ENCODE peak calls at places on chromosomes 5 and 9, in seven cellular contexts. One of them, this sample, is unnamed.

GRCh38 chr5:176676361-176676824 is 29.1 kb downstream of the TSPAN17 start:
- DNase-seq in epithelial cell of esophagus: no peak
- DNase-seq in T-helper 1 cell: no peak
- DNase-seq in epithelial cell of proximal tubule: no peak
- DNase-seq in Calu3: no peak
- DNase-seq in iPS-NIHi11: no peak
- DNase-seq in effector memory CD8-positive, alpha-beta T cell: no peak
- DNase-seq in this sample: no peak

GRCh38 chr9:124133752-124134151 is 122.2 kb downstream of the LHX2 start:
- DNase-seq in epithelial cell of esophagus: no peak
- DNase-seq in T-helper 1 cell: no peak
- DNase-seq in epithelial cell of proximal tubule: no peak
- DNase-seq in Calu3: peak
- DNase-seq in iPS-NIHi11: peak
- DNase-seq in effector memory CD8-positive, alpha-beta T cell: no peak
- DNase-seq in this sample: peak

GRCh38 chr5:151270599-151270998 is 17.6 kb downstream of the GM2A start:
- DNase-seq in epithelial cell of esophagus: peak
- DNase-seq in T-helper 1 cell: no peak
- DNase-seq in epithelial cell of proximal tubule: peak
- DNase-seq in Calu3: no peak
- DNase-seq in iPS-NIHi11: no peak
- DNase-seq in effector memory CD8-positive, alpha-beta T cell: no peak
- DNase-seq in this sample: peak

GRCh38 chr5:30802961-30803705 is 390.4 kb upstream of the CDH6 start:
- DNase-seq in epithelial cell of esophagus: no peak
- DNase-seq in T-helper 1 cell: no peak
- DNase-seq in epithelial cell of proximal tubule: no peak
- DNase-seq in Calu3: no peak
- DNase-seq in iPS-NIHi11: no peak
- DNase-seq in effector memory CD8-positive, alpha-beta T cell: no peak
- DNase-seq in this sample: no peak

GRCh38 chr5:109876941-109877669 is 187.4 kb downstream of the MAN2A1 start:
- DNase-seq in epithelial cell of esophagus: peak
- DNase-seq in T-helper 1 cell: no peak
- DNase-seq in epithelial cell of proximal tubule: no peak
- DNase-seq in Calu3: no peak
- DNase-seq in iPS-NIHi11: no peak
- DNase-seq in effector memory CD8-positive, alpha-beta T cell: no peak
- DNase-seq in this sample: no peak

GRCh38 chr9:94168203-94169000 is 84.1 kb downstream of the PTPDC1 start:
- DNase-seq in epithelial cell of esophagus: peak
- DNase-seq in T-helper 1 cell: no peak
- DNase-seq in epithelial cell of proximal tubule: no peak
- DNase-seq in Calu3: no peak
- DNase-seq in iPS-NIHi11: no peak
- DNase-seq in effector memory CD8-positive, alpha-beta T cell: no peak
- DNase-seq in this sample: peak

GRCh38 chr9:69985971-69986370 is 57.7 kb upstream of the MAMDC2 start:
- DNase-seq in epithelial cell of esophagus: peak
- DNase-seq in T-helper 1 cell: no peak
- DNase-seq in epithelial cell of proximal tubule: no peak
- DNase-seq in Calu3: no peak
- DNase-seq in iPS-NIHi11: no peak
- DNase-seq in effector memory CD8-positive, alpha-beta T cell: no peak
- DNase-seq in this sample: no peak

GRCh38 chr9:129570450-129571297 is 50.2 kb downstream of the C9orf50 start:
- DNase-seq in epithelial cell of esophagus: peak
- DNase-seq in T-helper 1 cell: no peak
- DNase-seq in epithelial cell of proximal tubule: no peak
- DNase-seq in Calu3: peak
- DNase-seq in iPS-NIHi11: peak
- DNase-seq in effector memory CD8-positive, alpha-beta T cell: no peak
- DNase-seq in this sample: no peak

GRCh38 chr9:98427491-98427890 is 172.0 kb upstream of the TBC1D2 start:
- DNase-seq in epithelial cell of esophagus: no peak
- DNase-seq in T-helper 1 cell: no peak
- DNase-seq in epithelial cell of proximal tubule: no peak
- DNase-seq in Calu3: no peak
- DNase-seq in iPS-NIHi11: no peak
- DNase-seq in effector memory CD8-positive, alpha-beta T cell: no peak
- DNase-seq in this sample: no peak

GRCh38 chr5:161889971-161890370 is 42.1 kb downstream of the GABRA1 start:
- DNase-seq in epithelial cell of esophagus: no peak
- DNase-seq in T-helper 1 cell: no peak
- DNase-seq in epithelial cell of proximal tubule: no peak
- DNase-seq in Calu3: no peak
- DNase-seq in iPS-NIHi11: peak
- DNase-seq in effector memory CD8-positive, alpha-beta T cell: no peak
- DNase-seq in this sample: no peak

GRCh38 chr9:79623799-79624721 is 52.3 kb downstream of the TLE4 start:
- DNase-seq in epithelial cell of esophagus: peak
- DNase-seq in T-helper 1 cell: no peak
- DNase-seq in epithelial cell of proximal tubule: no peak
- DNase-seq in Calu3: no peak
- DNase-seq in iPS-NIHi11: no peak
- DNase-seq in effector memory CD8-positive, alpha-beta T cell: peak
- DNase-seq in this sample: no peak

GRCh38 chr9:5230554-5230953 is 665 bp upstream of the INSL4 start:
- DNase-seq in epithelial cell of esophagus: peak
- DNase-seq in T-helper 1 cell: no peak
- DNase-seq in epithelial cell of proximal tubule: no peak
- DNase-seq in Calu3: no peak
- DNase-seq in iPS-NIHi11: no peak
- DNase-seq in effector memory CD8-positive, alpha-beta T cell: no peak
- DNase-seq in this sample: peak

GRCh38 chr5:146507428-146507827 is 8.6 kb downstream of the GPR151 start:
- DNase-seq in epithelial cell of esophagus: no peak
- DNase-seq in T-helper 1 cell: no peak
- DNase-seq in epithelial cell of proximal tubule: no peak
- DNase-seq in Calu3: no peak
- DNase-seq in iPS-NIHi11: no peak
- DNase-seq in effector memory CD8-positive, alpha-beta T cell: no peak
- DNase-seq in this sample: no peak

GRCh38 chr5:103362211-103362610 is 103.6 kb downstream of the MACIR start:
- DNase-seq in epithelial cell of esophagus: peak
- DNase-seq in T-helper 1 cell: no peak
- DNase-seq in epithelial cell of proximal tubule: peak
- DNase-seq in Calu3: no peak
- DNase-seq in iPS-NIHi11: no peak
- DNase-seq in effector memory CD8-positive, alpha-beta T cell: no peak
- DNase-seq in this sample: no peak

GRCh38 chr5:79547429-79547822 is 33.5 kb upstream of the HOMER1 start:
- DNase-seq in epithelial cell of esophagus: peak
- DNase-seq in T-helper 1 cell: no peak
- DNase-seq in epithelial cell of proximal tubule: no peak
- DNase-seq in Calu3: peak
- DNase-seq in iPS-NIHi11: no peak
- DNase-seq in effector memory CD8-positive, alpha-beta T cell: no peak
- DNase-seq in this sample: peak

GRCh38 chr9:2053883-2054845 is 39.0 kb downstream of the SMARCA2 start:
- DNase-seq in epithelial cell of esophagus: no peak
- DNase-seq in T-helper 1 cell: peak
- DNase-seq in epithelial cell of proximal tubule: peak
- DNase-seq in Calu3: no peak
- DNase-seq in iPS-NIHi11: no peak
- DNase-seq in effector memory CD8-positive, alpha-beta T cell: peak
- DNase-seq in this sample: no peak

GRCh38 chr9:127741831-127742434 is 6.8 kb upstream of the TOR2A start:
- DNase-seq in epithelial cell of esophagus: peak
- DNase-seq in T-helper 1 cell: no peak
- DNase-seq in epithelial cell of proximal tubule: no peak
- DNase-seq in Calu3: no peak
- DNase-seq in iPS-NIHi11: peak
- DNase-seq in effector memory CD8-positive, alpha-beta T cell: no peak
- DNase-seq in this sample: peak

GRCh38 chr5:72079288-72079687 is 28.0 kb upstream of the MAP1B start:
- DNase-seq in epithelial cell of esophagus: no peak
- DNase-seq in T-helper 1 cell: no peak
- DNase-seq in epithelial cell of proximal tubule: no peak
- DNase-seq in Calu3: peak
- DNase-seq in iPS-NIHi11: peak
- DNase-seq in effector memory CD8-positive, alpha-beta T cell: no peak
- DNase-seq in this sample: no peak

GRCh38 chr5:28517691-28518090 is 1479.3 kb upstream of the CDH9 start:
- DNase-seq in epithelial cell of esophagus: peak
- DNase-seq in T-helper 1 cell: no peak
- DNase-seq in epithelial cell of proximal tubule: no peak
- DNase-seq in Calu3: no peak
- DNase-seq in iPS-NIHi11: no peak
- DNase-seq in effector memory CD8-positive, alpha-beta T cell: no peak
- DNase-seq in this sample: no peak

GRCh38 chr5:133779828-133780475 is 167.6 kb upstream of the FSTL4 start:
- DNase-seq in epithelial cell of esophagus: no peak
- DNase-seq in T-helper 1 cell: no peak
- DNase-seq in epithelial cell of proximal tubule: no peak
- DNase-seq in Calu3: no peak
- DNase-seq in iPS-NIHi11: no peak
- DNase-seq in effector memory CD8-positive, alpha-beta T cell: no peak
- DNase-seq in this sample: no peak

This sample was measured in trophoblast cell.